ENCODE peak calls at places on chromosomes 1 and 21, in ten cellular contexts. B is stimulated activated CD4-positive, alpha-beta T cell treated with anti-CD3 and anti-CD28 coated beads, Interleukin-2, amount 100 ng/mL, for 4 hours; C is HL-60; O is fibroblast of pulmonary artery; M is left cardiac atrium; S is NCI-H1105 treated with DMSO at 0.1 percent for 48 hours; N is amygdala; L is NCI-H1436; A is Kasumi-1; Y is NCI-H524. I is an unnamed sample.

GRCh38 chr1:224189561-224189960 is 6.5 kb downstream of the DEGS1 start:
- DNase-seq in B (no peak), C (no peak), O (no peak), M (no peak), S (no peak), N (no peak), L (no peak), A (no peak), Y (no peak), I (no peak)

GRCh38 chr1:181135815-181136737 is 47.6 kb downstream of the IER5 start:
- DNase-seq in B (no peak), C (no peak), O (peak; percentile 82), M (no peak), S (no peak), N (no peak), L (no peak), A (peak; percentile 65), Y (no peak), I (peak; percentile 93)

GRCh38 chr1:157162345-157162744 is 24.1 kb upstream of the ETV3 start:
- DNase-seq in B (no peak), C (no peak), O (no peak), M (no peak), S (no peak), N (no peak), L (no peak), A (no peak), Y (no peak), I (no peak)

GRCh38 chr1:235763962-235764361 is 102.7 kb downstream of the LYST start:
- DNase-seq in B (peak; percentile 1), C (no peak), O (no peak), M (no peak), S (no peak), N (no peak), L (no peak), A (no peak), Y (no peak), I (no peak)

GRCh38 chr21:42581676-42582371 is 68.2 kb downstream of the SLC37A1 start:
- DNase-seq in B (no peak), C (no peak), O (no peak), M (no peak), S (no peak), N (no peak), L (no peak), A (no peak), Y (no peak), I (no peak)

GRCh38 chr1:183887826-183888819 is 83.2 kb downstream of the RGL1 start:
- DNase-seq in B (no peak), C (no peak), O (no peak), M (no peak), S (no peak), N (no peak), L (no peak), A (no peak), Y (no peak), I (peak; percentile 35)

GRCh38 chr1:30218438-30218837 is 504.9 kb downstream of the MATN1 start:
- DNase-seq in B (no peak), C (no peak), O (no peak), M (no peak), S (no peak), N (no peak), L (no peak), A (no peak), Y (peak; percentile 69), I (no peak)

GRCh38 chr1:236774926-236775325 is 20.2 kb upstream of the MTR start:
- DNase-seq in B (no peak), C (no peak), O (peak; percentile 72), M (no peak), S (no peak), N (no peak), L (no peak), A (no peak), Y (peak; percentile 36), I (peak; percentile 41)

GRCh38 chr1:35558374-35559316 is 1.0 kb downstream of the NCDN start:
- DNase-seq in B (no peak), C (no peak), O (peak; percentile 25), M (no peak), S (no peak), N (no peak), L (no peak), A (no peak), Y (peak; percentile 38), I (no peak)

GRCh38 chr1:88169144-88169543 is 514.9 kb upstream of the PKN2 start:
- DNase-seq in B (no peak), C (no peak), O (no peak), M (no peak), S (no peak), N (no peak), L (no peak), A (no peak), Y (no peak), I (no peak)

GRCh38 chr1:63622847-63623566 is 29.8 kb downstream of the PGM1 start:
- DNase-seq in B (no peak), C (no peak), O (no peak), M (no peak), S (peak; percentile 52), N (no peak), L (no peak), A (no peak), Y (peak; percentile 72), I (no peak)

GRCh38 chr1:212488436-212489283 is 55.9 kb downstream of the NENF start:
- DNase-seq in B (no peak), C (peak; percentile 57), O (peak; percentile 97), M (peak; percentile 52), S (no peak), N (no peak), L (peak; percentile 58), A (no peak), Y (no peak), I (peak; percentile 81)

GRCh38 chr1:214830956-214831355 is 228.0 kb downstream of the CENPF start:
- DNase-seq in B (no peak), C (no peak), O (no peak), M (no peak), S (no peak), N (no peak), L (no peak), A (no peak), Y (no peak), I (no peak)

GRCh38 chr1:248853023-248853422 is 5.9 kb downstream of the ZNF692 start:
- DNase-seq in B (no peak), C (no peak), O (peak; percentile 42), M (no peak), S (no peak), N (no peak), L (no peak), A (no peak), Y (no peak), I (no peak)

GRCh38 chr21:45291613-45292398 is 4.1 kb upstream of the POFUT2 start:
- DNase-seq in B (no peak), C (no peak), O (no peak), M (no peak), S (no peak), N (no peak), L (no peak), A (no peak), Y (no peak), I (no peak)

I was measured in M059J.